ENCODE peak calls at places on chromosome 2, in five cellular contexts. H is GM18507; T is activated CD4-positive, alpha-beta T cell treated with anti-CD3 and anti-CD28 coated beads, Interleukin-2, amount 10 ng/mL, durations not matched to agents 7 days and 5 days; C is heart left ventricle; J is T follicular helper cell. N is an unnamed sample.

GRCh38 chr2:128505150-128505490 is 186.5 kb upstream of the HS6ST1 start:
- DNase-seq in H (no peak), C (no peak), T (no peak), J (no peak), N (no peak)

GRCh38 chr2:215672406-215672805 is 236.5 kb upstream of the FN1 start:
- DNase-seq in T (no peak), J (no peak), H (no peak), C (no peak), N (no peak)

GRCh38 chr2:95104606-95105005 is 17.0 kb downstream of the MRPS5 start:
- DNase-seq in T (no peak), C (no peak), H (no peak), J (no peak), N (no peak)

GRCh38 chr2:97727296-97727695 is 13.9 kb downstream of the ZAP70 start:
- DNase-seq in T (no peak), H (no peak), J (no peak), C (no peak), N (no peak)

GRCh38 chr2:236169151-236169721 is 1.1 kb upstream of the GBX2 start:
- DNase-seq in T (no peak), J (no peak), C (no peak), H (no peak), N (no peak)

GRCh38 chr2:78892310-78892709 is 133.2 kb upstream of the REG3G start:
- DNase-seq in C (no peak), J (no peak), T (no peak), H (no peak), N (no peak)

GRCh38 chr2:69026638-69027037 is 13.7 kb downstream of the ANTXR1 start:
- DNase-seq in C (no peak), J (no peak), H (no peak), T (no peak), N (no peak)

GRCh38 chr2:110837421-110838409 is 105.3 kb downstream of the ACOXL start:
- DNase-seq in C (no peak), H (no peak), J (no peak), T (no peak), N (no peak)

GRCh38 chr2:224865016-224865415 is 148.9 kb upstream of the CCDC195 start:
- DNase-seq in J (no peak), T (no peak), C (no peak), H (no peak), N (no peak)

GRCh38 chr2:109407401-109408335 is 206.1 kb downstream of the SEPTIN10 start:
- DNase-seq in J (no peak), T (no peak), H (no peak), C (no peak), N (no peak)

GRCh38 chr2:172449916-172450550 is 22.6 kb downstream of the ITGA6 start:
- DNase-seq in J (no peak), T (peak), C (no peak), H (no peak), N (no peak)

GRCh38 chr2:20604401-20604911 is 46.4 kb downstream of the HS1BP3 start:
- DNase-seq in C (no peak), J (no peak), T (no peak), H (no peak), N (no peak)

GRCh38 chr2:173354073-173354600 is 535 bp upstream of the CDCA7 start:
- DNase-seq in H (peak), J (no peak), C (no peak), T (peak), N (no peak)

GRCh38 chr2:161030260-161031063 is 129.8 kb upstream of the TANK start:
- DNase-seq in C (no peak), J (no peak), T (no peak), H (no peak), N (no peak)

GRCh38 chr2:216956820-216957493 is 97.1 kb upstream of the TNP1 start:
- DNase-seq in H (no peak), C (no peak), J (no peak), T (no peak), N (no peak)

GRCh38 chr2:159152119-159152778 is 134.3 kb downstream of the WDSUB1 start:
- DNase-seq in J (no peak), C (no peak), T (no peak), H (no peak), N (no peak)

GRCh38 chr2:181430406-181431199 is 26.6 kb upstream of the ITGA4 start:
- DNase-seq in J (no peak), T (peak), C (no peak), H (no peak), N (no peak)

GRCh38 chr2:64276417-64277095 is 132.3 kb upstream of the PELI1 start:
- DNase-seq in H (no peak), T (no peak), J (no peak), C (no peak), N (no peak)

GRCh38 chr2:25065768-25066167 is 23.9 kb downstream of the EFR3B start:
- DNase-seq in J (no peak), H (no peak), T (no peak), C (no peak), N (no peak)

GRCh38 chr2:31192396-31193065 is 24.8 kb downstream of the CAPN14 start:
- DNase-seq in C (no peak), H (no peak), J (no peak), T (no peak), N (no peak)